ENCODE peak calls at places on chromosomes 7 and 10, in seven cellular contexts. J is left lung; D is H9; A is effector memory CD4-positive, alpha-beta T cell; C is mesendoderm; E is HCT116; W is OCI-LY7. P is an unnamed sample.
A peak's percentile ranks its signal among the peaks of the same experiment; 100 is the strongest.

GRCh38 chr7:105250239-105250638 is 138.5 kb downstream of the SRPK2 start:
- DNase-seq in E (no peak), J (no peak), D (no peak), A (no peak), W (no peak), C (no peak), P (no peak)

GRCh38 chr7:78435355-78435754 is 636.8 kb downstream of the PHTF2 start:
- DNase-seq in W (no peak), C (no peak), D (no peak), J (no peak), A (no peak), E (no peak), P (peak; percentile 75)

GRCh38 chr10:100636848-100637553 is 101.3 kb downstream of the HIF1AN start:
- DNase-seq in C (peak; percentile 42), E (no peak), A (no peak), D (no peak), J (no peak), W (no peak), P (no peak)

GRCh38 chr7:47514367-47514766 is 67.5 kb downstream of the TNS3 start:
- DNase-seq in W (no peak), J (no peak), D (no peak), C (no peak), E (no peak), A (no peak), P (no peak)

GRCh38 chr7:156113733-156114132 is 301.5 kb upstream of the SHH start:
- DNase-seq in E (no peak), C (peak; percentile 3), D (no peak), A (no peak), J (no peak), W (no peak), P (no peak)

GRCh38 chr10:17951868-17952371 is at the start of gene SLC39A12:
- DNase-seq in W (no peak), C (peak; percentile 14), E (no peak), J (no peak), D (no peak), A (no peak), P (no peak)

GRCh38 chr7:30249986-30250774 is 34.2 kb upstream of the ZNRF2 start:
- DNase-seq in A (no peak), J (no peak), E (no peak), C (no peak), W (no peak), D (no peak), P (no peak)

GRCh38 chr10:26640391-26640790 is 57.1 kb upstream of the PDSS1 start:
- DNase-seq in J (no peak), C (no peak), A (no peak), W (no peak), D (no peak), E (no peak), P (no peak)

GRCh38 chr10:49516216-49516970 is 22.5 kb downstream of the ERCC6 start:
- DNase-seq in J (no peak), C (no peak), D (no peak), E (no peak), W (no peak), A (no peak), P (no peak)

GRCh38 chr7:44348300-44348699 is 22.9 kb upstream of the CAMK2B start:
- DNase-seq in W (peak; percentile 73), A (no peak), E (peak; percentile 24), C (peak; percentile 89), D (peak; percentile 79), J (no peak), P (no peak)

GRCh38 chr7:67100956-67101361 is 104.3 kb downstream of the TYW1 start:
- DNase-seq in C (peak; percentile 39), J (no peak), D (peak; percentile 39), A (no peak), W (no peak), E (no peak), P (no peak)

GRCh38 chr7:158753900-158754299 is 49.3 kb upstream of the NCAPG2 start:
- DNase-seq in C (no peak), W (no peak), D (no peak), A (no peak), E (no peak), J (no peak), P (no peak)

GRCh38 chr7:34806831-34807230 is 148.8 kb downstream of the NPSR1 start:
- DNase-seq in J (no peak), C (no peak), D (no peak), E (no peak), A (no peak), W (no peak), P (no peak)

GRCh38 chr7:130372813-130373212 is 7.5 kb upstream of the CPA1 start:
- DNase-seq in D (no peak), C (no peak), W (no peak), J (no peak), E (no peak), A (no peak), P (no peak)

GRCh38 chr10:75352650-75353049 is 48.9 kb downstream of the ZNF503 start:
- DNase-seq in D (no peak), E (no peak), A (no peak), C (no peak), W (no peak), J (no peak), P (no peak)

GRCh38 chr7:151327659-151328058 is 14.0 kb upstream of the NUB1 start:
- DNase-seq in W (no peak), J (no peak), E (no peak), A (no peak), C (no peak), D (no peak), P (peak; percentile 11)

GRCh38 chr10:26534384-26534783 is 96.2 kb downstream of the APBB1IP start:
- DNase-seq in A (no peak), J (no peak), E (peak; percentile 37), C (peak; percentile 77), W (no peak), D (peak; percentile 83), P (no peak)

GRCh38 chr10:45373783-45374450 is at the start of gene ALOX5:
- DNase-seq in A (peak; percentile 47), J (peak; percentile 98), C (peak; percentile 66), E (no peak), W (peak; percentile 88), D (peak; percentile 89), P (peak; percentile 77)

GRCh38 chr7:84697506-84697905 is 489.4 kb downstream of the SEMA3D start:
- DNase-seq in A (no peak), E (no peak), D (no peak), C (no peak), J (no peak), W (no peak), P (no peak)

GRCh38 chr10:89625041-89625765 is 19.8 kb downstream of the PANK1 start:
- DNase-seq in C (peak; percentile 18), A (no peak), J (no peak), E (no peak), D (no peak), W (no peak), P (no peak)

GRCh38 chr7:41891967-41892755 is 189.3 kb upstream of the INHBA start:
- DNase-seq in D (peak; percentile 81), J (no peak), W (peak; percentile 1), A (no peak), C (peak; percentile 73), E (no peak), P (no peak)

GRCh38 chr10:110845756-110846620 is 25.7 kb upstream of the PDCD4 start:
- DNase-seq in J (no peak), E (no peak), D (no peak), A (no peak), C (no peak), W (no peak), P (no peak)

GRCh38 chr10:34547283-34547682 is 267.8 kb downstream of the PARD3 start:
- DNase-seq in D (no peak), A (no peak), J (no peak), W (no peak), C (no peak), E (no peak), P (no peak)

GRCh38 chr7:18384491-18385143 is 110.9 kb upstream of the HDAC9 start:
- DNase-seq in C (peak; percentile 60), A (no peak), J (no peak), E (no peak), W (no peak), D (no peak), P (no peak)

GRCh38 chr7:64997164-64997908 is 6.5 kb upstream of the ZNF117 start:
- DNase-seq in D (no peak), C (no peak), A (no peak), W (no peak), J (no peak), E (no peak), P (no peak)

GRCh38 chr7:91892821-91893340 is 12.4 kb upstream of the MTERF1 start:
- DNase-seq in W (no peak), D (no peak), A (no peak), J (no peak), E (peak; percentile 21), C (peak; percentile 44), P (no peak)

DNA sequence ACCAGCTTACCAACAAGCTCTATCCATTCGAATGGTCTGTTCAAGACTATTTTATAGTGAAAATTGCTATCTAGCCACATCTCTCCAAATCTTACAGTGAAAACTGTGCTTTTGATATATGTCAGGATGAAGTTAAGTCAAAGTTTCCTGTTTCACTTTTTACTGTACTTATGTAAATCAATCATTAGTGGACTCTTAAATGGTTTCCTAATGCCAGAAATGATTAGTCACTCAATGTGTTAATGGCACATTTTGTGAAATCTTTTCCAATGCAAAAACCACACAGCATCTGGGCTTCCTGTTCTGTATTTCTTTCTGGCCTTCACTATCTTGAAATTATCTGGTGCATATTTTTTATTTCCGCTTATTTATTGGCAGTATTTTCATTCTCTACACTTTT is 87.3 kb upstream of the STEAP1B start:
- DNase-seq in W (no peak), A (no peak), J (no peak), D (no peak), E (no peak), C (no peak), P (no peak)
- H3K27ac ChIP-seq in W (no peak overlapping the region), A (no peak overlapping the region), J (peak overlapping the region; percentile 79), D (no peak overlapping the region), E (no peak overlapping the region), C (no peak overlapping the region), P (no peak overlapping the region)

GRCh38 chr7:68964060-68964459 is 634.2 kb upstream of the AUTS2 start:
- DNase-seq in C (no peak), E (no peak), D (no peak), A (no peak), J (no peak), W (no peak), P (no peak)
- H3K27ac ChIP-seq in C (no peak overlapping the region), E (no peak overlapping the region), D (no peak overlapping the region), A (no peak overlapping the region), J (no peak overlapping the region), W (no peak overlapping the region), P (no peak overlapping the region)

GRCh38 chr7:139918488-139918887 is 89.4 kb downstream of the TBXAS1 start:
- DNase-seq in E (no peak), W (no peak), J (no peak), C (peak; percentile 37), D (no peak), A (no peak), P (no peak)
- H3K27ac ChIP-seq in E (no peak overlapping the region), W (peak overlapping the region; percentile 97), J (no peak overlapping the region), C (no peak overlapping the region), D (no peak overlapping the region), A (no peak overlapping the region), P (peak overlapping the region; percentile 33)

DNA sequence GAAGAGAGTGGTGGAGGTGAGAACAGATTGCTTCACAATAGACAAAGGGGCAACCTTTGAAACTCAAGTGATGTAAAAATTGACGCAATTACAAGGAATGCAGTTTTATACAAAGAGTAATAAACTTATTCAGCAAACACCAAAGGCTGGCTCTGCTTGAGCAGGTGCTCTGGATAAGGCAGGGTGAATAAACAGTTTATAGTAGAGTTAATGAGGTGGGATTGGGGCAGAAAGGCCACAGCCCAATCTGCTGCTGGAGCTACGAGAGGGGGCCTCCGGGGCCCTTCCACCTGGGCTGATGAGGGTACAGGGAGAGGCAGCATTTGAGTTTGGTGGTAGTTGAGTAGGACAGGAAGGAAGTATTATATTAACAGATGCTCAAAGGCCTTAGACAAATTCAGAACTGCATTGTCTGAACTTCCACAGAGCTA is 6.0 kb downstream of the MUC12 start:
- DNase-seq in W (no peak), C (no peak), J (no peak), D (no peak), A (no peak), E (no peak), P (no peak)
- H3K27ac ChIP-seq in W (no peak overlapping the region), C (no peak overlapping the region), J (no peak overlapping the region), D (no peak overlapping the region), A (no peak overlapping the region), E (no peak overlapping the region), P (no peak overlapping the region)